ENCODE peak calls at places on chromosomes 13 and 19, in ten cellular contexts. One of them, this sample, is unnamed.

GRCh38 chr13:40167327-40167726 is 499.1 kb downstream of the FOXO1 start:
- DNase-seq in right cardiac atrium: no peak
- DNase-seq in mesendoderm: no peak
- DNase-seq in Peyer's patch: no peak
- DNase-seq in fibroblast of villous mesenchyme: peak
- DNase-seq in uterus: peak
- DNase-seq in HCT116: no peak
- DNase-seq in colonic mucosa: no peak
- DNase-seq in osteoblast: no peak
- DNase-seq in fibroblast of the aortic adventitia: no peak
- DNase-seq in this sample: no peak

GRCh38 chr13:30818323-30818960 is 83.1 kb downstream of the ALOX5AP start:
- DNase-seq in fibroblast of the aortic adventitia: peak
- DNase-seq in colonic mucosa: no peak
- DNase-seq in Peyer's patch: no peak
- DNase-seq in HCT116: no peak
- DNase-seq in osteoblast: peak
- DNase-seq in uterus: peak
- DNase-seq in right cardiac atrium: peak
- DNase-seq in mesendoderm: no peak
- DNase-seq in fibroblast of villous mesenchyme: peak
- DNase-seq in this sample: no peak

GRCh38 chr19:5137571-5138124 is 168.7 kb downstream of the KDM4B start:
- DNase-seq in uterus: no peak
- DNase-seq in HCT116: no peak
- DNase-seq in mesendoderm: peak
- DNase-seq in fibroblast of villous mesenchyme: no peak
- DNase-seq in Peyer's patch: no peak
- DNase-seq in fibroblast of the aortic adventitia: no peak
- DNase-seq in colonic mucosa: no peak
- DNase-seq in osteoblast: no peak
- DNase-seq in right cardiac atrium: no peak
- DNase-seq in this sample: no peak

GRCh38 chr19:43562698-43563241 is 12.6 kb downstream of the XRCC1 start:
- DNase-seq in osteoblast: peak
- DNase-seq in uterus: peak
- DNase-seq in right cardiac atrium: peak
- DNase-seq in HCT116: no peak
- DNase-seq in mesendoderm: no peak
- DNase-seq in colonic mucosa: peak
- DNase-seq in Peyer's patch: peak
- DNase-seq in fibroblast of the aortic adventitia: peak
- DNase-seq in fibroblast of villous mesenchyme: peak
- DNase-seq in this sample: peak

GRCh38 chr13:112060899-112061366 is 6.0 kb upstream of the SOX1 start:
- DNase-seq in HCT116: no peak
- DNase-seq in osteoblast: peak
- DNase-seq in mesendoderm: peak
- DNase-seq in Peyer's patch: no peak
- DNase-seq in fibroblast of villous mesenchyme: no peak
- DNase-seq in fibroblast of the aortic adventitia: no peak
- DNase-seq in right cardiac atrium: no peak
- DNase-seq in uterus: no peak
- DNase-seq in colonic mucosa: no peak
- DNase-seq in this sample: no peak

GRCh38 chr13:67023088-67023893 is 206.8 kb downstream of the PCDH9 start:
- DNase-seq in mesendoderm: peak
- DNase-seq in colonic mucosa: no peak
- DNase-seq in uterus: no peak
- DNase-seq in fibroblast of villous mesenchyme: peak
- DNase-seq in HCT116: no peak
- DNase-seq in Peyer's patch: no peak
- DNase-seq in right cardiac atrium: no peak
- DNase-seq in fibroblast of the aortic adventitia: peak
- DNase-seq in osteoblast: no peak
- DNase-seq in this sample: no peak

GRCh38 chr19:4206818-4207484 is 22.4 kb upstream of the EBI3 start:
- DNase-seq in colonic mucosa: no peak
- DNase-seq in osteoblast: peak
- DNase-seq in right cardiac atrium: no peak
- DNase-seq in Peyer's patch: no peak
- DNase-seq in fibroblast of villous mesenchyme: peak
- DNase-seq in fibroblast of the aortic adventitia: peak
- DNase-seq in uterus: no peak
- DNase-seq in mesendoderm: peak
- DNase-seq in HCT116: peak
- DNase-seq in this sample: no peak

GRCh38 chr19:15466851-15467733 is 2.7 kb upstream of the RASAL3 start:
- DNase-seq in uterus: no peak
- DNase-seq in Peyer's patch: no peak
- DNase-seq in fibroblast of villous mesenchyme: peak
- DNase-seq in HCT116: no peak
- DNase-seq in osteoblast: peak
- DNase-seq in fibroblast of the aortic adventitia: peak
- DNase-seq in colonic mucosa: no peak
- DNase-seq in mesendoderm: no peak
- DNase-seq in right cardiac atrium: no peak
- DNase-seq in this sample: no peak

DNA sequence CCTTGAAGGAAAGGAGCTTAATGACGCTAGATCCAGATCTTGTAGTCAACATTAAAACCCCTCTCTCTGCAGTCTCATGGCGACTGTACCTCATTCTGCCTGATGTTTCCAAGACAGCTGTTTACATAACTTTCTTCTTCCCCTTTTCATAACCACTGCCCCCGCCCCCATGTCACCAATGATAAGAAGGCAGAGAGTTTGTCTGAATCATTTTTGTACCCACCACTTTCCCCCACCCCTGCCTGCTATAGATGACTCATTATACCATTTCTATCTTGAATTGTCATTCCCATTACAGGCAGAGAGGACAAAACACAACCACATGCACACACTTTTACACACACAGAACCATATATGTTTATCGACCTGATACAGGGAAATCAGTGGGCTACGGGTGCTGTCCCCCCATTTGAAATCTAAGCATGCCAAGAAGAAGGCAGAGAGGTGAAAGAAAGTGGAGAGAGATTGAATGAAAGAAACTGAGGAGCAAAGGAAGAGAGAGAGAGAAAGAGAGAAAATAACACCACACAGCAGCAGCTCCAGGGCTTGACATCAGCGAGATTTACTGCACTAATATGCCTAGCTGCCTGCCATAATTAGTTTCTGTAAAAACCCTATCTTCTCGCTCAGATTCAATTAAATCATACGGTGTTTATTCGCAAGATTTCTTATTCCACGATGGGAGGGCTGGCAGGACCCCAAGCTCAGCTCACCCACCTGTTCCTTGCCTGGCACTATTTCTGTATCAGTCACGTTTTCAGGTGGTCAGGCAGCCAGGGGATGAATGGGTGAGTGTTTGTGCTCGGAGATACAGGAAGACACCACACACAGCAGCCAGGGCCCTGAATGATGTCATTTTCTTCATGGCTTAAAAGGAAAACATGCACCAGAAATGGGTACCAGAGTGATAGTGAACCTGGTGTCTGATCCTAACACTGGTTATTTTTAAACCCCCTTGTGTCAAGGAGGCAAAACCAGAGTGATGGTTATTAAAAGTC is 114.3 kb upstream of the SERP2 start:
- DNase-seq in uterus: no peak
- DNase-seq in HCT116: no peak
- DNase-seq in right cardiac atrium: peak
- DNase-seq in colonic mucosa: peak
- DNase-seq in mesendoderm: no peak
- DNase-seq in fibroblast of the aortic adventitia: peak
- DNase-seq in osteoblast: peak
- DNase-seq in Peyer's patch: peak
- DNase-seq in fibroblast of villous mesenchyme: peak
- DNase-seq in this sample: peak
- H3K4me3 ChIP-seq in uterus: no peak
- H3K4me3 ChIP-seq in HCT116: no peak
- H3K4me3 ChIP-seq in right cardiac atrium: no peak
- H3K4me3 ChIP-seq in colonic mucosa: no peak
- H3K4me3 ChIP-seq in mesendoderm: no peak
- H3K4me3 ChIP-seq in fibroblast of the aortic adventitia: no peak
- H3K4me3 ChIP-seq in osteoblast: no peak
- H3K4me3 ChIP-seq in Peyer's patch: no peak
- H3K4me3 ChIP-seq in fibroblast of villous mesenchyme: no peak
- H3K4me3 ChIP-seq in this sample: no peak

GRCh38 chr13:49606747-49607648 is 21.3 kb upstream of the ARL11 start:
- DNase-seq in colonic mucosa: peak
- DNase-seq in right cardiac atrium: peak
- DNase-seq in Peyer's patch: peak
- DNase-seq in HCT116: peak
- DNase-seq in fibroblast of villous mesenchyme: peak
- DNase-seq in uterus: peak
- DNase-seq in osteoblast: peak
- DNase-seq in mesendoderm: peak
- DNase-seq in fibroblast of the aortic adventitia: peak
- DNase-seq in this sample: peak
- H3K4me3 ChIP-seq in colonic mucosa: peak
- H3K4me3 ChIP-seq in right cardiac atrium: peak
- H3K4me3 ChIP-seq in Peyer's patch: peak
- H3K4me3 ChIP-seq in HCT116: peak
- H3K4me3 ChIP-seq in fibroblast of villous mesenchyme: peak
- H3K4me3 ChIP-seq in uterus: peak
- H3K4me3 ChIP-seq in osteoblast: peak
- H3K4me3 ChIP-seq in mesendoderm: no peak
- H3K4me3 ChIP-seq in fibroblast of the aortic adventitia: no peak
- H3K4me3 ChIP-seq in this sample: peak

GRCh38 chr13:23608704-23609413 is 38.6 kb downstream of the TNFRSF19 start:
- DNase-seq in fibroblast of villous mesenchyme: peak
- DNase-seq in fibroblast of the aortic adventitia: no peak
- DNase-seq in colonic mucosa: peak
- DNase-seq in mesendoderm: no peak
- DNase-seq in right cardiac atrium: peak
- DNase-seq in HCT116: no peak
- DNase-seq in osteoblast: no peak
- DNase-seq in Peyer's patch: no peak
- DNase-seq in uterus: peak
- DNase-seq in this sample: no peak

GRCh38 chr13:23609414-23610186 is 39.4 kb downstream of the TNFRSF19 start:
- DNase-seq in mesendoderm: no peak
- DNase-seq in HCT116: no peak
- DNase-seq in uterus: peak
- DNase-seq in osteoblast: no peak
- DNase-seq in colonic mucosa: peak
- DNase-seq in fibroblast of the aortic adventitia: peak
- DNase-seq in right cardiac atrium: peak
- DNase-seq in Peyer's patch: no peak
- DNase-seq in fibroblast of villous mesenchyme: peak
- DNase-seq in this sample: peak

GRCh38 chr13:23610966-23611486 is 40.8 kb downstream of the TNFRSF19 start:
- DNase-seq in fibroblast of villous mesenchyme: peak
- DNase-seq in mesendoderm: no peak
- DNase-seq in right cardiac atrium: no peak
- DNase-seq in osteoblast: no peak
- DNase-seq in Peyer's patch: no peak
- DNase-seq in uterus: no peak
- DNase-seq in colonic mucosa: peak
- DNase-seq in fibroblast of the aortic adventitia: peak
- DNase-seq in HCT116: no peak
- DNase-seq in this sample: no peak

GRCh38 chr13:23610187-23610576 is 40.0 kb downstream of the TNFRSF19 start:
- DNase-seq in HCT116: no peak
- DNase-seq in uterus: no peak
- DNase-seq in colonic mucosa: no peak
- DNase-seq in mesendoderm: no peak
- DNase-seq in right cardiac atrium: peak
- DNase-seq in Peyer's patch: no peak
- DNase-seq in fibroblast of villous mesenchyme: peak
- DNase-seq in osteoblast: no peak
- DNase-seq in fibroblast of the aortic adventitia: no peak
- DNase-seq in this sample: no peak

DNA sequence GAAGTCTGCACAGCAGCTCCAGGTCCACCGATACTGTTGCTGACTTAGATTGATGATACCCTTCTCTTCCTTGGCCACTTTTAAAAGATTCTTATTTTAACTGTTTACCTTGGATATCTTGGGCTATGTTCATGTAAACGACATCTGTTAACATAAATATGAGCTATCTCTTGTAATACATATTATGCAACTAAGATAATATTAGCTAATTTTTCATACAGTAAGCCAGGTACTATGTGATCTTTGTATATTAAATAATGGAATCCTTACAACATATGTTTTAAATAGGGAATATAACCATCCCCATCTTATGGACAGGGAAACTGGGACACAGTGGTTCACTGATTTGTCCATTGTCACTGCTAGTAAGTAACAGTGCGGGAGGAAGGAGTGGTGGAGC is 37.9 kb downstream of the TNFRSF19 start:
- DNase-seq in Peyer's patch: no peak
- DNase-seq in osteoblast: no peak
- DNase-seq in colonic mucosa: no peak
- DNase-seq in uterus: no peak
- DNase-seq in HCT116: no peak
- DNase-seq in right cardiac atrium: no peak
- DNase-seq in mesendoderm: no peak
- DNase-seq in fibroblast of the aortic adventitia: no peak
- DNase-seq in fibroblast of villous mesenchyme: no peak
- DNase-seq in this sample: no peak
- H3K4me3 ChIP-seq in Peyer's patch: no peak
- H3K4me3 ChIP-seq in osteoblast: no peak
- H3K4me3 ChIP-seq in colonic mucosa: no peak
- H3K4me3 ChIP-seq in uterus: no peak
- H3K4me3 ChIP-seq in HCT116: no peak
- H3K4me3 ChIP-seq in right cardiac atrium: no peak
- H3K4me3 ChIP-seq in mesendoderm: no peak
- H3K4me3 ChIP-seq in fibroblast of the aortic adventitia: no peak
- H3K4me3 ChIP-seq in fibroblast of villous mesenchyme: no peak
- H3K4me3 ChIP-seq in this sample: no peak

GRCh38 chr19:35247526-35248309 is 1.1 kb upstream of the LSR start:
- DNase-seq in fibroblast of villous mesenchyme: no peak
- DNase-seq in HCT116: peak
- DNase-seq in uterus: no peak
- DNase-seq in colonic mucosa: peak
- DNase-seq in osteoblast: no peak
- DNase-seq in Peyer's patch: peak
- DNase-seq in right cardiac atrium: peak
- DNase-seq in mesendoderm: peak
- DNase-seq in fibroblast of the aortic adventitia: no peak
- DNase-seq in this sample: peak

GRCh38 chr19:35248310-35249145 is at the start of gene LSR:
- DNase-seq in uterus: no peak
- DNase-seq in right cardiac atrium: peak
- DNase-seq in mesendoderm: peak
- DNase-seq in osteoblast: peak
- DNase-seq in Peyer's patch: peak
- DNase-seq in fibroblast of villous mesenchyme: no peak
- DNase-seq in fibroblast of the aortic adventitia: no peak
- DNase-seq in HCT116: peak
- DNase-seq in colonic mucosa: peak
- DNase-seq in this sample: peak

GRCh38 chr19:35251456-35251855 is 2.7 kb downstream of the LSR start:
- DNase-seq in right cardiac atrium: no peak
- DNase-seq in colonic mucosa: peak
- DNase-seq in HCT116: no peak
- DNase-seq in mesendoderm: no peak
- DNase-seq in osteoblast: no peak
- DNase-seq in Peyer's patch: peak
- DNase-seq in uterus: no peak
- DNase-seq in fibroblast of villous mesenchyme: no peak
- DNase-seq in fibroblast of the aortic adventitia: no peak
- DNase-seq in this sample: no peak

GRCh38 chr19:35249848-35250711 is 1.3 kb downstream of the LSR start:
- DNase-seq in mesendoderm: no peak
- DNase-seq in Peyer's patch: peak
- DNase-seq in HCT116: no peak
- DNase-seq in fibroblast of villous mesenchyme: no peak
- DNase-seq in right cardiac atrium: no peak
- DNase-seq in fibroblast of the aortic adventitia: no peak
- DNase-seq in osteoblast: peak
- DNase-seq in colonic mucosa: peak
- DNase-seq in uterus: no peak
- DNase-seq in this sample: no peak

GRCh38 chr19:35249146-35249847 is 495 bp downstream of the LSR start:
- DNase-seq in colonic mucosa: peak
- DNase-seq in right cardiac atrium: no peak
- DNase-seq in mesendoderm: peak
- DNase-seq in osteoblast: peak
- DNase-seq in HCT116: no peak
- DNase-seq in fibroblast of the aortic adventitia: no peak
- DNase-seq in uterus: no peak
- DNase-seq in Peyer's patch: peak
- DNase-seq in fibroblast of villous mesenchyme: no peak
- DNase-seq in this sample: no peak
- H3K4me3 ChIP-seq in colonic mucosa: peak
- H3K4me3 ChIP-seq in right cardiac atrium: peak
- H3K4me3 ChIP-seq in mesendoderm: peak
- H3K4me3 ChIP-seq in osteoblast: no peak
- H3K4me3 ChIP-seq in HCT116: peak
- H3K4me3 ChIP-seq in fibroblast of the aortic adventitia: no peak
- H3K4me3 ChIP-seq in uterus: peak
- H3K4me3 ChIP-seq in Peyer's patch: peak
- H3K4me3 ChIP-seq in fibroblast of villous mesenchyme: no peak
- H3K4me3 ChIP-seq in this sample: peak